ENCODE peak calls at places on chromosomes 6 and 20, in five cellular contexts. C is B cell, G is KG1, W is pancreas, K is GM23248. B is an unnamed sample.

GRCh38 chr6:106693343-106693742 is 64.0 kb downstream of the QRSL1 start:
- DNase-seq in W (no peak), C (no peak), G (no peak), K (no peak), B (no peak)

GRCh38 chr6:53744321-53744720 is 50.5 kb upstream of the LRRC1 start:
- DNase-seq in W (no peak), K (no peak), C (no peak), G (no peak), B (peak)

GRCh38 chr6:105045546-105045945 is 88.6 kb downstream of the LIN28B start:
- DNase-seq in K (peak), C (no peak), W (no peak), G (no peak), B (no peak)

GRCh38 chr6:42978793-42979522 is at the start of gene PEX6:
- DNase-seq in G (peak), K (peak), C (peak), W (peak), B (peak)

GRCh38 chr20:20564279-20564678 is 148.2 kb downstream of the RALGAPA2 start:
- DNase-seq in C (no peak), G (no peak), W (no peak), K (no peak), B (no peak)

GRCh38 chr6:7207688-7208087 is 99.9 kb downstream of the RREB1 start:
- DNase-seq in W (no peak), K (no peak), G (no peak), C (no peak), B (no peak)

GRCh38 chr6:138382498-138383265 is 5.0 kb downstream of the SMIM28 start:
- DNase-seq in W (no peak), C (no peak), K (no peak), G (no peak), B (no peak)

GRCh38 chr6:33935439-33936080 is 131.8 kb upstream of the MLN start:
- DNase-seq in G (no peak), W (no peak), C (no peak), K (no peak), B (no peak)

GRCh38 chr20:24027229-24027628 is 38.6 kb upstream of the GGTLC1 start:
- DNase-seq in K (peak), C (peak), G (peak), W (no peak), B (no peak)

GRCh38 chr6:54916858-54917257 is 70.3 kb downstream of the FAM83B start:
- DNase-seq in G (no peak), K (peak), C (no peak), W (no peak), B (peak)

GRCh38 chr6:13195826-13196225 is 132.5 kb downstream of the TBC1D7 start:
- DNase-seq in C (no peak), W (no peak), G (no peak), K (no peak), B (no peak)

GRCh38 chr20:49608752-49609670 is 41.1 kb upstream of the PTGIS start:
- DNase-seq in C (peak), W (peak), G (peak), K (peak), B (peak)

GRCh38 chr20:1927217-1927616 is 32.0 kb downstream of the SIRPA start:
- DNase-seq in W (no peak), G (no peak), C (peak), K (no peak), B (no peak)

GRCh38 chr20:4708856-4709255 is 12.9 kb upstream of the PRND start:
- DNase-seq in K (no peak), C (no peak), G (no peak), W (no peak), B (no peak)

GRCh38 chr20:57560554-57561355 is at the start of gene PCK1:
- DNase-seq in C (no peak), G (no peak), W (peak), K (peak), B (peak)

GRCh38 chr6:45187841-45188240 is 140.3 kb upstream of the RUNX2 start:
- DNase-seq in G (no peak), W (no peak), C (no peak), K (peak), B (peak)

GRCh38 chr20:53783768-53784167 is 190.1 kb upstream of the ZNF217 start:
- DNase-seq in W (no peak), C (no peak), G (no peak), K (no peak), B (no peak)

GRCh38 chr20:63701329-63702035 is 5.0 kb downstream of the TNFRSF6B start:
- DNase-seq in W (no peak), C (peak), G (no peak), K (no peak), B (no peak)

GRCh38 chr6:100968934-100969333 is 87.8 kb upstream of the ASCC3 start:
- DNase-seq in C (no peak), G (no peak), W (no peak), K (no peak), B (no peak)

GRCh38 chr6:132079286-132079685 is 128.1 kb upstream of the CCN2 start:
- DNase-seq in G (no peak), K (no peak), C (no peak), W (no peak), B (no peak)

GRCh38 chr6:13796781-13797180 is 17.6 kb downstream of the MCUR1 start:
- DNase-seq in C (no peak), W (no peak), K (no peak), G (no peak), B (peak)

GRCh38 chr6:66861007-66861541 is 1154.0 kb upstream of the EYS start:
- DNase-seq in C (no peak), K (no peak), W (no peak), G (no peak), B (no peak)

GRCh38 chr6:143993965-143994646 is 14.0 kb downstream of the PLAGL1 start:
- DNase-seq in G (no peak), K (no peak), C (no peak), W (no peak), B (no peak)

GRCh38 chr6:2799936-2800527 is 34.8 kb downstream of the WRNIP1 start:
- DNase-seq in K (no peak), C (no peak), G (no peak), W (no peak), B (no peak)

GRCh38 chr6:7087491-7087979 is 20.2 kb upstream of the RREB1 start:
- DNase-seq in W (no peak), K (no peak), C (no peak), G (no peak), B (peak)

GRCh38 chr6:18444176-18444575 is 57.0 kb downstream of the RNF144B start:
- DNase-seq in C (no peak), K (peak), G (no peak), W (no peak), B (no peak)

GRCh38 chr6:12875061-12875460 is 158.5 kb downstream of the PHACTR1 start:
- DNase-seq in C (no peak), K (peak), W (no peak), G (no peak), B (no peak)

GRCh38 chr6:129749749-129750120 is 39.8 kb upstream of the ARHGAP18 start:
- DNase-seq in C (no peak), K (peak), W (no peak), G (peak), B (no peak)

GRCh38 chr6:30727920-30728605 is 7.9 kb downstream of the TUBB start:
- DNase-seq in G (no peak), K (peak), W (no peak), C (no peak), B (no peak)

GRCh38 chr20:46779831-46780230 is 70.4 kb downstream of the SLC2A10 start:
- DNase-seq in K (no peak), W (no peak), C (no peak), G (no peak), B (no peak)

GRCh38 chr6:170143401-170144150 is 147.3 kb downstream of the DLL1 start:
- DNase-seq in G (no peak), W (no peak), C (no peak), K (no peak), B (no peak)

GRCh38 chr20:31572701-31573554 is 32.2 kb upstream of the ID1 start:
- DNase-seq in W (peak), G (peak), K (peak), C (peak), B (peak)

GRCh38 chr6:133041020-133041419 is 200.1 kb upstream of the EYA4 start:
- DNase-seq in K (no peak), W (no peak), G (no peak), C (no peak), B (no peak)

GRCh38 chr6:75206338-75207210 is 721 bp upstream of the COL12A1 start:
- DNase-seq in W (no peak), C (peak), K (peak), G (no peak), B (no peak)

GRCh38 chr20:19815553-19815991 is 57.5 kb downstream of the RIN2 start:
- DNase-seq in C (peak), W (no peak), G (no peak), K (peak), B (peak)

GRCh38 chr20:11467436-11467835 is 450.3 kb upstream of the BTBD3 start:
- DNase-seq in K (no peak), W (no peak), C (no peak), G (no peak), B (no peak)

GRCh38 chr20:49594143-49594928 is 26.4 kb upstream of the PTGIS start:
- DNase-seq in K (peak), W (no peak), G (no peak), C (no peak), B (peak)

GRCh38 chr20:64000906-64001305 is 20.0 kb downstream of the PRPF6 start:
- DNase-seq in W (no peak), G (no peak), C (no peak), K (no peak), B (no peak)

GRCh38 chr6:106470316-106470715 is 109.8 kb downstream of the CRYBG1 start:
- DNase-seq in G (no peak), W (no peak), C (no peak), K (peak), B (no peak)

GRCh38 chr6:118504611-118505010 is 43.5 kb upstream of the PLN start:
- DNase-seq in C (no peak), W (no peak), G (no peak), K (no peak), B (no peak)

B was measured in HT-29.